ENCODE peak calls at places on chromosomes 1 and 21, in four cellular contexts. One of them, this sample, is unnamed.

GRCh38 chr1:56132520-56132919 is 446.8 kb downstream of the PLPP3 start:
- DNase-seq in Calu3: no peak
- DNase-seq in H9: no peak
- DNase-seq in HFF-Myc: no peak
- DNase-seq in this sample: no peak

GRCh38 chr1:85494074-85494956 is 29.4 kb upstream of the DDAH1 start:
- DNase-seq in Calu3: no peak
- DNase-seq in H9: no peak
- DNase-seq in HFF-Myc: no peak
- DNase-seq in this sample: no peak

GRCh38 chr1:155392898-155393411 is 72.3 kb downstream of the RUSC1 start:
- DNase-seq in H9: no peak
- DNase-seq in Calu3: peak; percentile 30
- DNase-seq in HFF-Myc: no peak
- DNase-seq in this sample: no peak

GRCh38 chr1:68346192-68346808 is 103.5 kb downstream of the RPE65 start:
- DNase-seq in HFF-Myc: no peak
- DNase-seq in Calu3: no peak
- DNase-seq in H9: no peak
- DNase-seq in this sample: no peak

GRCh38 chr1:78715181-78715661 is 65.6 kb downstream of the IFI44 start:
- DNase-seq in Calu3: no peak
- DNase-seq in HFF-Myc: no peak
- DNase-seq in H9: no peak
- DNase-seq in this sample: no peak

GRCh38 chr1:183103141-183103540 is 79.9 kb downstream of the LAMC1 start:
- DNase-seq in HFF-Myc: no peak
- DNase-seq in H9: no peak
- DNase-seq in Calu3: no peak
- DNase-seq in this sample: no peak

GRCh38 chr1:20139776-20140612 is 871 bp downstream of the PLA2G2F start:
- DNase-seq in HFF-Myc: no peak
- DNase-seq in Calu3: no peak
- DNase-seq in H9: no peak
- DNase-seq in this sample: no peak

GRCh38 chr21:42593815-42594157 is 59.6 kb upstream of the PDE9A start:
- DNase-seq in HFF-Myc: no peak
- DNase-seq in H9: no peak
- DNase-seq in Calu3: no peak
- DNase-seq in this sample: no peak

GRCh38 chr1:201602413-201603265 is 63.7 kb downstream of the NAV1 start:
- DNase-seq in H9: no peak
- DNase-seq in Calu3: peak; percentile 43
- DNase-seq in HFF-Myc: peak; percentile 56
- DNase-seq in this sample: peak; percentile 75

GRCh38 chr1:14255231-14255630 is 343.3 kb upstream of the KAZN start:
- DNase-seq in HFF-Myc: no peak
- DNase-seq in H9: no peak
- DNase-seq in Calu3: no peak
- DNase-seq in this sample: no peak

GRCh38 chr1:171218661-171219060 is 29.6 kb upstream of the FMO1 start:
- DNase-seq in H9: peak; percentile 39
- DNase-seq in Calu3: no peak
- DNase-seq in HFF-Myc: no peak
- DNase-seq in this sample: no peak

GRCh38 chr1:53442297-53442696 is 16.9 kb upstream of the DMRTB1 start:
- DNase-seq in Calu3: no peak
- DNase-seq in H9: no peak
- DNase-seq in HFF-Myc: no peak
- DNase-seq in this sample: peak; percentile 38

GRCh38 chr1:203090667-203091320 is 5.0 kb upstream of the MYOG start:
- DNase-seq in Calu3: no peak
- DNase-seq in H9: peak; percentile 22
- DNase-seq in HFF-Myc: no peak
- DNase-seq in this sample: no peak

GRCh38 chr1:229221106-229222019 is 49.5 kb upstream of the RAB4A start:
- DNase-seq in HFF-Myc: no peak
- DNase-seq in H9: no peak
- DNase-seq in Calu3: peak; percentile 75
- DNase-seq in this sample: no peak

GRCh38 chr1:178267646-178268094 is 173.8 kb downstream of the RASAL2 start:
- DNase-seq in HFF-Myc: no peak
- DNase-seq in H9: peak; percentile 75
- DNase-seq in Calu3: no peak
- DNase-seq in this sample: no peak

GRCh38 chr1:183632964-183633363 is 2.6 kb downstream of the ARPC5 start:
- DNase-seq in HFF-Myc: no peak
- DNase-seq in Calu3: no peak
- DNase-seq in H9: no peak
- DNase-seq in this sample: no peak

GRCh38 chr1:205142105-205142475 is 20.3 kb upstream of the RBBP5 start:
- DNase-seq in Calu3: no peak
- DNase-seq in HFF-Myc: no peak
- DNase-seq in H9: no peak
- DNase-seq in this sample: no peak

GRCh38 chr1:22830131-22830566 is 119.5 kb downstream of the EPHB2 start:
- DNase-seq in Calu3: no peak
- DNase-seq in HFF-Myc: no peak
- DNase-seq in H9: no peak
- DNase-seq in this sample: no peak

GRCh38 chr1:43704838-43705237 is 2.5 kb upstream of the ST3GAL3 start:
- DNase-seq in HFF-Myc: no peak
- DNase-seq in Calu3: no peak
- DNase-seq in H9: no peak
- DNase-seq in this sample: no peak

GRCh38 chr1:246214708-246215504 is 292.2 kb downstream of the SMYD3 start:
- DNase-seq in Calu3: no peak
- DNase-seq in HFF-Myc: peak; percentile 53
- DNase-seq in H9: no peak
- DNase-seq in this sample: peak; percentile 89

GRCh38 chr1:114024049-114024448 is 44.8 kb downstream of the OLFML3 start:
- DNase-seq in H9: peak; percentile 58
- DNase-seq in HFF-Myc: no peak
- DNase-seq in Calu3: no peak
- DNase-seq in this sample: no peak

GRCh38 chr1:109011335-109011734 is 30.6 kb downstream of the WDR47 start:
- DNase-seq in HFF-Myc: no peak
- DNase-seq in Calu3: no peak
- DNase-seq in H9: no peak
- DNase-seq in this sample: no peak

GRCh38 chr1:183267646-183268431 is 81.8 kb downstream of the LAMC2 start:
- DNase-seq in HFF-Myc: peak; percentile 66
- DNase-seq in Calu3: no peak
- DNase-seq in H9: no peak
- DNase-seq in this sample: peak; percentile 99

GRCh38 chr1:159171254-159171687 is at the start of gene CADM3:
- DNase-seq in HFF-Myc: no peak
- DNase-seq in Calu3: no peak
- DNase-seq in H9: peak; percentile 59
- DNase-seq in this sample: no peak

GRCh38 chr1:154446292-154446691 is 41.1 kb downstream of the IL6R start:
- DNase-seq in H9: no peak
- DNase-seq in Calu3: no peak
- DNase-seq in HFF-Myc: no peak
- DNase-seq in this sample: peak; percentile 75

GRCh38 chr1:57770772-57771171 is 346.9 kb upstream of the DAB1 start:
- DNase-seq in H9: no peak
- DNase-seq in Calu3: no peak
- DNase-seq in HFF-Myc: no peak
- DNase-seq in this sample: no peak

GRCh38 chr1:167617950-167618269 is 12.1 kb upstream of the RCSD1 start:
- DNase-seq in Calu3: no peak
- DNase-seq in H9: no peak
- DNase-seq in HFF-Myc: no peak
- DNase-seq in this sample: no peak
- TF ChIP-seq CTCF in Calu3: no peak
- TF ChIP-seq CTCF in H9: no peak
- TF ChIP-seq CTCF in HFF-Myc: no peak
- TF ChIP-seq CTCF in this sample: no peak

DNA sequence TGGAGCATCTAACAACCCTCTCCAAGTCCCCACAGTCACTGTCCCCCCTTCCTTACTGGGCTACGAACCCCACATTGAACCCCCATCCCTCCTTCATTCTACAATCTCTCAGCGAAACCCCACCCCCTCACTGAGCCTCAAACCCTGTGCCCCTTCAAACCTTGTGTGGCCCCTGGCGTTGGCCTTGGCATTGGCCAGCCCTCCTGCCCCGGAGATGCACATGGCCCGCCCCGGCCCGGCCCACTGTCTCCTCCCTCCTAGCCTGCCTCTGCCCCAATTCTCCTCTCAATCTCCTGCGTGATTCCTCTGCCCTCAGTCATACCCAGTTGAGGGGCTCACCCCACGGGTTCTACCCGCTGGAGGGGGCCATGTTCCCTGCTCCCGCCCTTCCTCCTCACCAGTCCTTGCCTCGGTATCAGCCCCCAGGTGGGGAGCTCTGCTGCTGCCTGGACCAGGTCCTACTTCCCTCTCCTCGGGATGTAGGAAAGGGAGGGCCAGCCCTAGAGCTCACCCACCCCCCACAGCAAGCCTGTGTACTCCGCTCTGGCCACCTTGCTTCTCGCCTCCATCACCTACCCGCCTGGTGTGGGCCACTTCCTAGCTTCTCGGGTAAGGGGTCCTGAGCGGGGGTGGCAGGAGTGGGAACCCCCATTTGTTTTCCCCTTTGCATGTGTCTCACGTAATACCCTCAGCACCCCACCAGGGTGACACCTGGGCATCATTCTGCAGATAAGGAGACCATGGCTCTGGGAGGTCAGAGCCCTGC is 6.6 kb downstream of the CLCNKA start:
- DNase-seq in Calu3: no peak
- DNase-seq in H9: no peak
- DNase-seq in HFF-Myc: no peak
- DNase-seq in this sample: no peak
- TF ChIP-seq CTCF in Calu3: no peak
- TF ChIP-seq CTCF in H9: no peak
- TF ChIP-seq CTCF in HFF-Myc: no peak
- TF ChIP-seq CTCF in this sample: no peak

GRCh38 chr1:107739651-107740050 is 225.3 kb downstream of the VAV3 start:
- DNase-seq in HFF-Myc: no peak
- DNase-seq in Calu3: no peak
- DNase-seq in H9: no peak
- DNase-seq in this sample: no peak
- TF ChIP-seq CTCF in HFF-Myc: peak; percentile 9
- TF ChIP-seq CTCF in Calu3: no peak
- TF ChIP-seq CTCF in H9: peak; percentile 58
- TF ChIP-seq CTCF in this sample: no peak

DNA sequence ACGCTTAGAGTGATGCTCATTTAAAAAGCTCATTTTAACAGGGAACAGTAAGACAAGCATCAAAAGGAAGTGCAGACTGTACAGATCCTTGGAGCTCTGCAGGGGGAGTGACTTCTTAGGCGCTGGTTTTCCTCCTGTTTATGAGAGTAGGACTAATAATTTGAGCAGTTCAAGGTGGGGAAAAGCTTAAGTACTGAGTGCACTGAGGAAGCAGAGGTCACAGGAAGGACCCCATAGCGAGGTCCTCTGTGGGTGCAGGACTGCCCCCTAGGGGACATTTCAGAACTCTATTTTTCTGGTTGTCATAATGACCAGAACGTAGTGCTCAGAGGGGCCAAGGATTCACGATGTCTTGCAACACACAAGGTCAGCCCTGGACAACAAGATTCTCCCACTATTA is 112.1 kb downstream of the HLCS start:
- DNase-seq in H9: peak; percentile 66
- DNase-seq in HFF-Myc: no peak
- DNase-seq in Calu3: peak; percentile 50
- DNase-seq in this sample: no peak
- TF ChIP-seq CTCF in H9: peak; percentile 90
- TF ChIP-seq CTCF in HFF-Myc: peak; percentile 71
- TF ChIP-seq CTCF in Calu3: peak; percentile 63
- TF ChIP-seq CTCF in this sample: peak; percentile 59

GRCh38 chr1:59569198-59569597 is 245.6 kb upstream of the HOOK1 start:
- DNase-seq in Calu3: no peak
- DNase-seq in HFF-Myc: no peak
- DNase-seq in H9: no peak
- DNase-seq in this sample: no peak

GRCh38 chr1:59564192-59564891 is 250.4 kb upstream of the HOOK1 start:
- DNase-seq in HFF-Myc: no peak
- DNase-seq in Calu3: no peak
- DNase-seq in H9: no peak
- DNase-seq in this sample: no peak

GRCh38 chr1:59565611-59566410 is 248.9 kb upstream of the HOOK1 start:
- DNase-seq in HFF-Myc: peak; percentile 90
- DNase-seq in Calu3: no peak
- DNase-seq in H9: no peak
- DNase-seq in this sample: peak; percentile 96

GRCh38 chr1:59570524-59570923 is 244.2 kb upstream of the HOOK1 start:
- DNase-seq in HFF-Myc: no peak
- DNase-seq in Calu3: no peak
- DNase-seq in H9: no peak
- DNase-seq in this sample: no peak

GRCh38 chr1:59568158-59568935 is 246.4 kb upstream of the HOOK1 start:
- DNase-seq in HFF-Myc: no peak
- DNase-seq in Calu3: no peak
- DNase-seq in H9: no peak
- DNase-seq in this sample: no peak
- TF ChIP-seq CTCF in HFF-Myc: no peak
- TF ChIP-seq CTCF in Calu3: no peak
- TF ChIP-seq CTCF in H9: peak; percentile 35
- TF ChIP-seq CTCF in this sample: peak; percentile 44